ENCODE peak calls at places on chromosomes 4 and X, in seven cellular contexts. One of them, this sample, is unnamed.

GRCh38 chr4:88446124-88446523 is 10.8 kb upstream of the HERC5 start:
- DNase-seq in GM04504: no peak
- DNase-seq in left ventricle myocardium inferior: no peak
- DNase-seq in stimulated activated naive B cell treated with anti-CD40 and anti-IgM and Interleukin-4, amounts not matched to agents 10 μg/mL and 1 μg/mL and 100 μg/mL, for 72 hours: no peak
- DNase-seq in GM12892: no peak
- DNase-seq in small intestine: no peak
- DNase-seq in hypothalamus: no peak
- DNase-seq in this sample: no peak

GRCh38 chrX:38313190-38313589 is 14.1 kb downstream of the RPGR start:
- DNase-seq in GM04504: no peak
- DNase-seq in GM12892: no peak
- DNase-seq in stimulated activated naive B cell treated with anti-CD40 and anti-IgM and Interleukin-4, amounts not matched to agents 10 μg/mL and 1 μg/mL and 100 μg/mL, for 72 hours: no peak
- DNase-seq in small intestine: no peak
- DNase-seq in hypothalamus: no peak
- DNase-seq in left ventricle myocardium inferior: no peak
- DNase-seq in this sample: no peak

GRCh38 chr4:87717276-87718031 is 67.4 kb downstream of the DMP1 start:
- DNase-seq in hypothalamus: no peak
- DNase-seq in small intestine: no peak
- DNase-seq in left ventricle myocardium inferior: no peak
- DNase-seq in GM12892: no peak
- DNase-seq in GM04504: no peak
- DNase-seq in stimulated activated naive B cell treated with anti-CD40 and anti-IgM and Interleukin-4, amounts not matched to agents 10 μg/mL and 1 μg/mL and 100 μg/mL, for 72 hours: no peak
- DNase-seq in this sample: no peak

GRCh38 chr4:113288257-113288656 is 238.8 kb downstream of the ANK2 start:
- DNase-seq in left ventricle myocardium inferior: no peak
- DNase-seq in hypothalamus: no peak
- DNase-seq in GM12892: no peak
- DNase-seq in stimulated activated naive B cell treated with anti-CD40 and anti-IgM and Interleukin-4, amounts not matched to agents 10 μg/mL and 1 μg/mL and 100 μg/mL, for 72 hours: no peak
- DNase-seq in GM04504: no peak
- DNase-seq in small intestine: no peak
- DNase-seq in this sample: no peak

GRCh38 chrX:12977761-12978204 is 2.9 kb downstream of the TMSB4X start:
- DNase-seq in GM12892: no peak
- DNase-seq in left ventricle myocardium inferior: no peak
- DNase-seq in hypothalamus: no peak
- DNase-seq in stimulated activated naive B cell treated with anti-CD40 and anti-IgM and Interleukin-4, amounts not matched to agents 10 μg/mL and 1 μg/mL and 100 μg/mL, for 72 hours: no peak
- DNase-seq in small intestine: no peak
- DNase-seq in GM04504: no peak
- DNase-seq in this sample: no peak

GRCh38 chrX:20530319-20530979 is 263.7 kb upstream of the RPS6KA3 start:
- DNase-seq in small intestine: peak
- DNase-seq in stimulated activated naive B cell treated with anti-CD40 and anti-IgM and Interleukin-4, amounts not matched to agents 10 μg/mL and 1 μg/mL and 100 μg/mL, for 72 hours: peak
- DNase-seq in left ventricle myocardium inferior: no peak
- DNase-seq in GM04504: no peak
- DNase-seq in hypothalamus: peak
- DNase-seq in GM12892: no peak
- DNase-seq in this sample: no peak

GRCh38 chrX:16838202-16839066 is 31.7 kb downstream of the RBBP7 start:
- DNase-seq in GM12892: no peak
- DNase-seq in GM04504: peak
- DNase-seq in small intestine: no peak
- DNase-seq in hypothalamus: no peak
- DNase-seq in left ventricle myocardium inferior: peak
- DNase-seq in stimulated activated naive B cell treated with anti-CD40 and anti-IgM and Interleukin-4, amounts not matched to agents 10 μg/mL and 1 μg/mL and 100 μg/mL, for 72 hours: no peak
- DNase-seq in this sample: peak

GRCh38 chrX:40866878-40867277 is 131.5 kb upstream of the MED14 start:
- DNase-seq in left ventricle myocardium inferior: no peak
- DNase-seq in stimulated activated naive B cell treated with anti-CD40 and anti-IgM and Interleukin-4, amounts not matched to agents 10 μg/mL and 1 μg/mL and 100 μg/mL, for 72 hours: no peak
- DNase-seq in hypothalamus: no peak
- DNase-seq in GM12892: no peak
- DNase-seq in small intestine: no peak
- DNase-seq in GM04504: peak
- DNase-seq in this sample: peak

GRCh38 chrX:30627818-30628652 is 25.2 kb upstream of the GK start:
- DNase-seq in hypothalamus: no peak
- DNase-seq in stimulated activated naive B cell treated with anti-CD40 and anti-IgM and Interleukin-4, amounts not matched to agents 10 μg/mL and 1 μg/mL and 100 μg/mL, for 72 hours: no peak
- DNase-seq in small intestine: peak
- DNase-seq in left ventricle myocardium inferior: no peak
- DNase-seq in GM12892: no peak
- DNase-seq in GM04504: no peak
- DNase-seq in this sample: no peak

GRCh38 chrX:30679369-30679768 is 26.1 kb downstream of the GK start:
- DNase-seq in hypothalamus: no peak
- DNase-seq in small intestine: peak
- DNase-seq in GM04504: no peak
- DNase-seq in GM12892: no peak
- DNase-seq in left ventricle myocardium inferior: no peak
- DNase-seq in stimulated activated naive B cell treated with anti-CD40 and anti-IgM and Interleukin-4, amounts not matched to agents 10 μg/mL and 1 μg/mL and 100 μg/mL, for 72 hours: no peak
- DNase-seq in this sample: no peak

GRCh38 chrX:121356139-121356849 is 308.9 kb downstream of the GLUD2 start:
- DNase-seq in stimulated activated naive B cell treated with anti-CD40 and anti-IgM and Interleukin-4, amounts not matched to agents 10 μg/mL and 1 μg/mL and 100 μg/mL, for 72 hours: no peak
- DNase-seq in GM04504: no peak
- DNase-seq in small intestine: no peak
- DNase-seq in left ventricle myocardium inferior: no peak
- DNase-seq in hypothalamus: no peak
- DNase-seq in GM12892: no peak
- DNase-seq in this sample: no peak

GRCh38 chrX:48045410-48046311 is 25.8 kb downstream of the ZNF630 start:
- DNase-seq in hypothalamus: no peak
- DNase-seq in GM04504: no peak
- DNase-seq in left ventricle myocardium inferior: peak
- DNase-seq in small intestine: no peak
- DNase-seq in GM12892: no peak
- DNase-seq in stimulated activated naive B cell treated with anti-CD40 and anti-IgM and Interleukin-4, amounts not matched to agents 10 μg/mL and 1 μg/mL and 100 μg/mL, for 72 hours: no peak
- DNase-seq in this sample: no peak

GRCh38 chrX:81489987-81490386 is 288.1 kb downstream of the SH3BGRL start:
- DNase-seq in GM04504: no peak
- DNase-seq in small intestine: no peak
- DNase-seq in GM12892: no peak
- DNase-seq in stimulated activated naive B cell treated with anti-CD40 and anti-IgM and Interleukin-4, amounts not matched to agents 10 μg/mL and 1 μg/mL and 100 μg/mL, for 72 hours: no peak
- DNase-seq in left ventricle myocardium inferior: no peak
- DNase-seq in hypothalamus: no peak
- DNase-seq in this sample: no peak

GRCh38 chr4:113404846-113405245 is 355.4 kb downstream of the ANK2 start:
- DNase-seq in hypothalamus: no peak
- DNase-seq in left ventricle myocardium inferior: no peak
- DNase-seq in GM04504: no peak
- DNase-seq in small intestine: no peak
- DNase-seq in GM12892: no peak
- DNase-seq in stimulated activated naive B cell treated with anti-CD40 and anti-IgM and Interleukin-4, amounts not matched to agents 10 μg/mL and 1 μg/mL and 100 μg/mL, for 72 hours: no peak
- DNase-seq in this sample: no peak

GRCh38 chr4:165383757-165384156 is 4.9 kb downstream of the CPE start:
- DNase-seq in hypothalamus: no peak
- DNase-seq in GM12892: no peak
- DNase-seq in left ventricle myocardium inferior: no peak
- DNase-seq in GM04504: no peak
- DNase-seq in small intestine: no peak
- DNase-seq in stimulated activated naive B cell treated with anti-CD40 and anti-IgM and Interleukin-4, amounts not matched to agents 10 μg/mL and 1 μg/mL and 100 μg/mL, for 72 hours: no peak
- DNase-seq in this sample: no peak

GRCh38 chr4:140019619-140020367 is 134.2 kb downstream of the MAML3 start:
- DNase-seq in stimulated activated naive B cell treated with anti-CD40 and anti-IgM and Interleukin-4, amounts not matched to agents 10 μg/mL and 1 μg/mL and 100 μg/mL, for 72 hours: no peak
- DNase-seq in small intestine: peak
- DNase-seq in left ventricle myocardium inferior: no peak
- DNase-seq in GM04504: no peak
- DNase-seq in hypothalamus: no peak
- DNase-seq in GM12892: no peak
- DNase-seq in this sample: no peak

GRCh38 chr4:1360423-1361283 is 13.6 kb downstream of the UVSSA start:
- DNase-seq in hypothalamus: no peak
- DNase-seq in left ventricle myocardium inferior: no peak
- DNase-seq in small intestine: no peak
- DNase-seq in GM04504: peak
- DNase-seq in GM12892: no peak
- DNase-seq in stimulated activated naive B cell treated with anti-CD40 and anti-IgM and Interleukin-4, amounts not matched to agents 10 μg/mL and 1 μg/mL and 100 μg/mL, for 72 hours: no peak
- DNase-seq in this sample: no peak

GRCh38 chr4:42568610-42569207 is 88.2 kb downstream of the ATP8A1 start:
- DNase-seq in GM04504: peak
- DNase-seq in stimulated activated naive B cell treated with anti-CD40 and anti-IgM and Interleukin-4, amounts not matched to agents 10 μg/mL and 1 μg/mL and 100 μg/mL, for 72 hours: peak
- DNase-seq in hypothalamus: peak
- DNase-seq in left ventricle myocardium inferior: no peak
- DNase-seq in small intestine: peak
- DNase-seq in GM12892: peak
- DNase-seq in this sample: peak

GRCh38 chr4:95268819-95269565 is 279.8 kb downstream of the UNC5C start:
- DNase-seq in left ventricle myocardium inferior: no peak
- DNase-seq in stimulated activated naive B cell treated with anti-CD40 and anti-IgM and Interleukin-4, amounts not matched to agents 10 μg/mL and 1 μg/mL and 100 μg/mL, for 72 hours: no peak
- DNase-seq in small intestine: no peak
- DNase-seq in hypothalamus: no peak
- DNase-seq in GM04504: no peak
- DNase-seq in GM12892: no peak
- DNase-seq in this sample: no peak

GRCh38 chr4:150108693-150109092 is 30.4 kb downstream of the DCLK2 start:
- DNase-seq in GM12892: no peak
- DNase-seq in GM04504: peak
- DNase-seq in hypothalamus: no peak
- DNase-seq in small intestine: no peak
- DNase-seq in left ventricle myocardium inferior: no peak
- DNase-seq in stimulated activated naive B cell treated with anti-CD40 and anti-IgM and Interleukin-4, amounts not matched to agents 10 μg/mL and 1 μg/mL and 100 μg/mL, for 72 hours: no peak
- DNase-seq in this sample: no peak

GRCh38 chr4:182593864-182594263 is 323.3 kb downstream of the DCTD start:
- DNase-seq in small intestine: no peak
- DNase-seq in hypothalamus: no peak
- DNase-seq in left ventricle myocardium inferior: no peak
- DNase-seq in stimulated activated naive B cell treated with anti-CD40 and anti-IgM and Interleukin-4, amounts not matched to agents 10 μg/mL and 1 μg/mL and 100 μg/mL, for 72 hours: no peak
- DNase-seq in GM12892: no peak
- DNase-seq in GM04504: no peak
- DNase-seq in this sample: no peak

GRCh38 chrX:118459494-118459893 is 36.1 kb upstream of the DOCK11 start:
- DNase-seq in left ventricle myocardium inferior: no peak
- DNase-seq in small intestine: peak
- DNase-seq in hypothalamus: no peak
- DNase-seq in GM12892: peak
- DNase-seq in GM04504: peak
- DNase-seq in stimulated activated naive B cell treated with anti-CD40 and anti-IgM and Interleukin-4, amounts not matched to agents 10 μg/mL and 1 μg/mL and 100 μg/mL, for 72 hours: no peak
- DNase-seq in this sample: no peak

GRCh38 chr4:57127361-57127760 is 17.2 kb upstream of the IGFBP7 start:
- DNase-seq in GM04504: no peak
- DNase-seq in stimulated activated naive B cell treated with anti-CD40 and anti-IgM and Interleukin-4, amounts not matched to agents 10 μg/mL and 1 μg/mL and 100 μg/mL, for 72 hours: no peak
- DNase-seq in hypothalamus: no peak
- DNase-seq in left ventricle myocardium inferior: no peak
- DNase-seq in small intestine: no peak
- DNase-seq in GM12892: no peak
- DNase-seq in this sample: no peak

GRCh38 chr4:153152453-153153338 is 51.5 kb upstream of the TRIM2 start:
- DNase-seq in left ventricle myocardium inferior: peak
- DNase-seq in small intestine: peak
- DNase-seq in hypothalamus: peak
- DNase-seq in stimulated activated naive B cell treated with anti-CD40 and anti-IgM and Interleukin-4, amounts not matched to agents 10 μg/mL and 1 μg/mL and 100 μg/mL, for 72 hours: peak
- DNase-seq in GM12892: peak
- DNase-seq in GM04504: no peak
- DNase-seq in this sample: no peak

GRCh38 chr4:95572304-95572991 is 23.7 kb upstream of the UNC5C start:
- DNase-seq in stimulated activated naive B cell treated with anti-CD40 and anti-IgM and Interleukin-4, amounts not matched to agents 10 μg/mL and 1 μg/mL and 100 μg/mL, for 72 hours: no peak
- DNase-seq in left ventricle myocardium inferior: peak
- DNase-seq in hypothalamus: no peak
- DNase-seq in GM12892: no peak
- DNase-seq in small intestine: no peak
- DNase-seq in GM04504: no peak
- DNase-seq in this sample: no peak

GRCh38 chrX:11190745-11191510 is 79.8 kb downstream of the HCCS start:
- DNase-seq in hypothalamus: no peak
- DNase-seq in GM04504: no peak
- DNase-seq in small intestine: peak
- DNase-seq in stimulated activated naive B cell treated with anti-CD40 and anti-IgM and Interleukin-4, amounts not matched to agents 10 μg/mL and 1 μg/mL and 100 μg/mL, for 72 hours: no peak
- DNase-seq in GM12892: no peak
- DNase-seq in left ventricle myocardium inferior: no peak
- DNase-seq in this sample: no peak

GRCh38 chr4:105895324-105895608 is at the start of gene NPNT:
- DNase-seq in GM12892: peak
- DNase-seq in left ventricle myocardium inferior: no peak
- DNase-seq in stimulated activated naive B cell treated with anti-CD40 and anti-IgM and Interleukin-4, amounts not matched to agents 10 μg/mL and 1 μg/mL and 100 μg/mL, for 72 hours: no peak
- DNase-seq in hypothalamus: peak
- DNase-seq in small intestine: peak
- DNase-seq in GM04504: no peak
- DNase-seq in this sample: no peak

GRCh38 chrX:19386679-19387078 is 43.0 kb downstream of the PDHA1 start:
- DNase-seq in GM04504: no peak
- DNase-seq in small intestine: no peak
- DNase-seq in hypothalamus: no peak
- DNase-seq in GM12892: no peak
- DNase-seq in stimulated activated naive B cell treated with anti-CD40 and anti-IgM and Interleukin-4, amounts not matched to agents 10 μg/mL and 1 μg/mL and 100 μg/mL, for 72 hours: no peak
- DNase-seq in left ventricle myocardium inferior: no peak
- DNase-seq in this sample: no peak

GRCh38 chr4:168743131-168743530 is 246.3 kb downstream of the PALLD start:
- DNase-seq in stimulated activated naive B cell treated with anti-CD40 and anti-IgM and Interleukin-4, amounts not matched to agents 10 μg/mL and 1 μg/mL and 100 μg/mL, for 72 hours: no peak
- DNase-seq in small intestine: no peak
- DNase-seq in left ventricle myocardium inferior: no peak
- DNase-seq in GM04504: no peak
- DNase-seq in GM12892: no peak
- DNase-seq in hypothalamus: no peak
- DNase-seq in this sample: no peak

GRCh38 chr4:113952452-113953029 is 26.9 kb downstream of the ARSJ start:
- DNase-seq in GM12892: no peak
- DNase-seq in left ventricle myocardium inferior: no peak
- DNase-seq in hypothalamus: no peak
- DNase-seq in GM04504: no peak
- DNase-seq in stimulated activated naive B cell treated with anti-CD40 and anti-IgM and Interleukin-4, amounts not matched to agents 10 μg/mL and 1 μg/mL and 100 μg/mL, for 72 hours: peak
- DNase-seq in small intestine: peak
- DNase-seq in this sample: no peak

GRCh38 chr4:16329132-16329796 is 103.0 kb upstream of the TAPT1 start:
- DNase-seq in left ventricle myocardium inferior: no peak
- DNase-seq in stimulated activated naive B cell treated with anti-CD40 and anti-IgM and Interleukin-4, amounts not matched to agents 10 μg/mL and 1 μg/mL and 100 μg/mL, for 72 hours: no peak
- DNase-seq in small intestine: no peak
- DNase-seq in GM04504: no peak
- DNase-seq in hypothalamus: no peak
- DNase-seq in GM12892: no peak
- DNase-seq in this sample: no peak

GRCh38 chr4:38663801-38664703 is at the start of gene KLF3:
- DNase-seq in left ventricle myocardium inferior: peak
- DNase-seq in GM04504: peak
- DNase-seq in GM12892: peak
- DNase-seq in hypothalamus: peak
- DNase-seq in stimulated activated naive B cell treated with anti-CD40 and anti-IgM and Interleukin-4, amounts not matched to agents 10 μg/mL and 1 μg/mL and 100 μg/mL, for 72 hours: peak
- DNase-seq in small intestine: peak
- DNase-seq in this sample: peak

GRCh38 chr4:4216668-4217067 is 10.1 kb downstream of the OTOP1 start:
- DNase-seq in left ventricle myocardium inferior: no peak
- DNase-seq in GM04504: peak
- DNase-seq in hypothalamus: no peak
- DNase-seq in GM12892: no peak
- DNase-seq in stimulated activated naive B cell treated with anti-CD40 and anti-IgM and Interleukin-4, amounts not matched to agents 10 μg/mL and 1 μg/mL and 100 μg/mL, for 72 hours: no peak
- DNase-seq in small intestine: no peak
- DNase-seq in this sample: no peak

GRCh38 chr4:172362569-172362968 is 549.4 kb downstream of the GALNTL6 start:
- DNase-seq in GM04504: no peak
- DNase-seq in left ventricle myocardium inferior: no peak
- DNase-seq in hypothalamus: no peak
- DNase-seq in GM12892: no peak
- DNase-seq in stimulated activated naive B cell treated with anti-CD40 and anti-IgM and Interleukin-4, amounts not matched to agents 10 μg/mL and 1 μg/mL and 100 μg/mL, for 72 hours: no peak
- DNase-seq in small intestine: no peak
- DNase-seq in this sample: no peak

GRCh38 chr4:16785800-16786527 is 112.5 kb downstream of the LDB2 start:
- DNase-seq in GM04504: peak
- DNase-seq in left ventricle myocardium inferior: no peak
- DNase-seq in GM12892: no peak
- DNase-seq in stimulated activated naive B cell treated with anti-CD40 and anti-IgM and Interleukin-4, amounts not matched to agents 10 μg/mL and 1 μg/mL and 100 μg/mL, for 72 hours: no peak
- DNase-seq in hypothalamus: no peak
- DNase-seq in small intestine: no peak
- DNase-seq in this sample: no peak

GRCh38 chr4:8428288-8429097 is 12.0 kb downstream of the ACOX3 start:
- DNase-seq in stimulated activated naive B cell treated with anti-CD40 and anti-IgM and Interleukin-4, amounts not matched to agents 10 μg/mL and 1 μg/mL and 100 μg/mL, for 72 hours: peak
- DNase-seq in hypothalamus: peak
- DNase-seq in GM12892: peak
- DNase-seq in GM04504: peak
- DNase-seq in left ventricle myocardium inferior: peak
- DNase-seq in small intestine: peak
- DNase-seq in this sample: peak